ENCODE peak calls at places on chromosome 2, in four cellular contexts. One of them, this sample, is unnamed.

GRCh38 chr2:71578665-71579371 is 125.5 kb downstream of the DYSF start:
- DNase-seq in caudate nucleus: peak; percentile 83
- DNase-seq in stomach: no peak
- DNase-seq in AG04450: no peak
- DNase-seq in this sample: no peak

GRCh38 chr2:225041210-225041870 is 928 bp downstream of the DOCK10 start:
- DNase-seq in stomach: peak; percentile 33
- DNase-seq in AG04450: no peak
- DNase-seq in caudate nucleus: peak; percentile 36
- DNase-seq in this sample: peak; percentile 54

GRCh38 chr2:68190991-68191731 is 33.5 kb downstream of the PNO1 start:
- DNase-seq in stomach: no peak
- DNase-seq in caudate nucleus: no peak
- DNase-seq in AG04450: peak; percentile 61
- DNase-seq in this sample: no peak

GRCh38 chr2:144350151-144350802 is 169.6 kb downstream of the ZEB2 start:
- DNase-seq in AG04450: no peak
- DNase-seq in stomach: no peak
- DNase-seq in caudate nucleus: no peak
- DNase-seq in this sample: peak; percentile 61

GRCh38 chr2:206480161-206480560 is 36.8 kb downstream of the ADAM23 start:
- DNase-seq in caudate nucleus: no peak
- DNase-seq in AG04450: no peak
- DNase-seq in stomach: no peak
- DNase-seq in this sample: no peak

GRCh38 chr2:23545811-23546210 is 160.8 kb downstream of the KLHL29 start:
- DNase-seq in caudate nucleus: no peak
- DNase-seq in AG04450: no peak
- DNase-seq in stomach: no peak
- DNase-seq in this sample: no peak

GRCh38 chr2:161486111-161486510 is 70.0 kb downstream of the TBR1 start:
- DNase-seq in caudate nucleus: no peak
- DNase-seq in AG04450: no peak
- DNase-seq in stomach: no peak
- DNase-seq in this sample: no peak

GRCh38 chr2:146312899-146313298 is 1531.9 kb upstream of the ACVR2A start:
- DNase-seq in stomach: no peak
- DNase-seq in AG04450: no peak
- DNase-seq in caudate nucleus: no peak
- DNase-seq in this sample: no peak

GRCh38 chr2:16507655-16508054 is 158.0 kb downstream of the CYRIA start:
- DNase-seq in caudate nucleus: peak; percentile 3
- DNase-seq in stomach: no peak
- DNase-seq in AG04450: no peak
- DNase-seq in this sample: no peak

This sample was measured in SJSA1.